ENCODE peak calls at places on chromosome 16, in ten cellular contexts. One of them, this sample, is unnamed.

GRCh38 chr16:46731691-46732555 is 16.2 kb downstream of the MYLK3 start:
- DNase-seq in nephron progenitor cell: no peak
- DNase-seq in activated gamma-delta T cell: no peak
- DNase-seq in HEK293T: no peak
- DNase-seq in stimulated activated CD4-positive, alpha-beta T cell treated with anti-CD3 and anti-CD28 coated beads, Interleukin-4, amount 100 ng/mL, for 24 hours: no peak
- DNase-seq in RCC 7860: no peak
- DNase-seq in GM13977: no peak
- DNase-seq in stimulated activated CD8-positive, alpha-beta memory T cell treated with anti-CD3 and anti-CD28 coated beads, Interleukin-2, amount 100 ng/mL, for 48 hours: no peak
- DNase-seq in frontal cortex: no peak
- DNase-seq in osteocyte: no peak
- DNase-seq in this sample: no peak

GRCh38 chr16:12798846-12799245 is 4.8 kb downstream of the CPPED1 start:
- DNase-seq in nephron progenitor cell: no peak
- DNase-seq in activated gamma-delta T cell: no peak
- DNase-seq in HEK293T: no peak
- DNase-seq in stimulated activated CD4-positive, alpha-beta T cell treated with anti-CD3 and anti-CD28 coated beads, Interleukin-4, amount 100 ng/mL, for 24 hours: no peak
- DNase-seq in RCC 7860: no peak
- DNase-seq in GM13977: no peak
- DNase-seq in stimulated activated CD8-positive, alpha-beta memory T cell treated with anti-CD3 and anti-CD28 coated beads, Interleukin-2, amount 100 ng/mL, for 48 hours: no peak
- DNase-seq in frontal cortex: no peak
- DNase-seq in osteocyte: no peak
- DNase-seq in this sample: no peak

GRCh38 chr16:14669776-14670175 is 24.3 kb downstream of the PLA2G10 start:
- DNase-seq in nephron progenitor cell: no peak
- DNase-seq in activated gamma-delta T cell: no peak
- DNase-seq in HEK293T: no peak
- DNase-seq in stimulated activated CD4-positive, alpha-beta T cell treated with anti-CD3 and anti-CD28 coated beads, Interleukin-4, amount 100 ng/mL, for 24 hours: no peak
- DNase-seq in RCC 7860: no peak
- DNase-seq in GM13977: no peak
- DNase-seq in stimulated activated CD8-positive, alpha-beta memory T cell treated with anti-CD3 and anti-CD28 coated beads, Interleukin-2, amount 100 ng/mL, for 48 hours: no peak
- DNase-seq in frontal cortex: no peak
- DNase-seq in osteocyte: no peak
- DNase-seq in this sample: peak

GRCh38 chr16:77721752-77722314 is 481 bp upstream of the NUDT7 start:
- DNase-seq in nephron progenitor cell: no peak
- DNase-seq in activated gamma-delta T cell: no peak
- DNase-seq in HEK293T: no peak
- DNase-seq in stimulated activated CD4-positive, alpha-beta T cell treated with anti-CD3 and anti-CD28 coated beads, Interleukin-4, amount 100 ng/mL, for 24 hours: no peak
- DNase-seq in RCC 7860: no peak
- DNase-seq in GM13977: no peak
- DNase-seq in stimulated activated CD8-positive, alpha-beta memory T cell treated with anti-CD3 and anti-CD28 coated beads, Interleukin-2, amount 100 ng/mL, for 48 hours: no peak
- DNase-seq in frontal cortex: no peak
- DNase-seq in osteocyte: no peak
- DNase-seq in this sample: no peak

GRCh38 chr16:10519297-10519696 is 61.1 kb downstream of the EMP2 start:
- DNase-seq in nephron progenitor cell: no peak
- DNase-seq in activated gamma-delta T cell: no peak
- DNase-seq in HEK293T: no peak
- DNase-seq in stimulated activated CD4-positive, alpha-beta T cell treated with anti-CD3 and anti-CD28 coated beads, Interleukin-4, amount 100 ng/mL, for 24 hours: no peak
- DNase-seq in RCC 7860: no peak
- DNase-seq in GM13977: no peak
- DNase-seq in stimulated activated CD8-positive, alpha-beta memory T cell treated with anti-CD3 and anti-CD28 coated beads, Interleukin-2, amount 100 ng/mL, for 48 hours: no peak
- DNase-seq in frontal cortex: no peak
- DNase-seq in osteocyte: no peak
- DNase-seq in this sample: no peak

GRCh38 chr16:75272097-75272548 is 20.7 kb upstream of the BCAR1 start:
- DNase-seq in nephron progenitor cell: peak
- DNase-seq in activated gamma-delta T cell: no peak
- DNase-seq in HEK293T: no peak
- DNase-seq in stimulated activated CD4-positive, alpha-beta T cell treated with anti-CD3 and anti-CD28 coated beads, Interleukin-4, amount 100 ng/mL, for 24 hours: no peak
- DNase-seq in RCC 7860: no peak
- DNase-seq in GM13977: no peak
- DNase-seq in stimulated activated CD8-positive, alpha-beta memory T cell treated with anti-CD3 and anti-CD28 coated beads, Interleukin-2, amount 100 ng/mL, for 48 hours: no peak
- DNase-seq in frontal cortex: no peak
- DNase-seq in osteocyte: no peak
- DNase-seq in this sample: no peak

GRCh38 chr16:14632693-14633569 is at the start of gene BFAR:
- DNase-seq in nephron progenitor cell: peak
- DNase-seq in activated gamma-delta T cell: peak
- DNase-seq in HEK293T: peak
- DNase-seq in stimulated activated CD4-positive, alpha-beta T cell treated with anti-CD3 and anti-CD28 coated beads, Interleukin-4, amount 100 ng/mL, for 24 hours: peak
- DNase-seq in RCC 7860: peak
- DNase-seq in GM13977: peak
- DNase-seq in stimulated activated CD8-positive, alpha-beta memory T cell treated with anti-CD3 and anti-CD28 coated beads, Interleukin-2, amount 100 ng/mL, for 48 hours: peak
- DNase-seq in frontal cortex: peak
- DNase-seq in osteocyte: peak
- DNase-seq in this sample: peak

GRCh38 chr16:57998484-57998883 is 2.0 kb downstream of the ZNF319 start:
- DNase-seq in nephron progenitor cell: no peak
- DNase-seq in activated gamma-delta T cell: peak
- DNase-seq in HEK293T: no peak
- DNase-seq in stimulated activated CD4-positive, alpha-beta T cell treated with anti-CD3 and anti-CD28 coated beads, Interleukin-4, amount 100 ng/mL, for 24 hours: peak
- DNase-seq in RCC 7860: peak
- DNase-seq in GM13977: no peak
- DNase-seq in stimulated activated CD8-positive, alpha-beta memory T cell treated with anti-CD3 and anti-CD28 coated beads, Interleukin-2, amount 100 ng/mL, for 48 hours: peak
- DNase-seq in frontal cortex: no peak
- DNase-seq in osteocyte: no peak
- DNase-seq in this sample: no peak

GRCh38 chr16:56990407-56991286 is 1.3 kb downstream of the NLRC5 start:
- DNase-seq in nephron progenitor cell: no peak
- DNase-seq in activated gamma-delta T cell: no peak
- DNase-seq in HEK293T: no peak
- DNase-seq in stimulated activated CD4-positive, alpha-beta T cell treated with anti-CD3 and anti-CD28 coated beads, Interleukin-4, amount 100 ng/mL, for 24 hours: peak
- DNase-seq in RCC 7860: no peak
- DNase-seq in GM13977: no peak
- DNase-seq in stimulated activated CD8-positive, alpha-beta memory T cell treated with anti-CD3 and anti-CD28 coated beads, Interleukin-2, amount 100 ng/mL, for 48 hours: no peak
- DNase-seq in frontal cortex: no peak
- DNase-seq in osteocyte: no peak
- DNase-seq in this sample: no peak

This sample was measured in A549.